ENCODE peak calls at places on chromosomes 3 and 15, in nine cellular contexts. I, R, H, L, U, D, K, Z and G are unnamed samples.

GRCh38 chr3:33218072-33218445 is 551 bp downstream of the SUSD5 start:
- DNase-seq in L (no peak), H (no peak), K (no peak), Z (no peak), D (no peak), R (no peak), U (no peak), I (no peak), G (no peak)

GRCh38 chr3:90062631-90063200 is 955.3 kb downstream of the EPHA3 start:
- DNase-seq in R (no peak), K (no peak), L (no peak), H (no peak), D (no peak), U (no peak), I (no peak), Z (no peak), G (no peak)

GRCh38 chr3:37148208-37148607 is 26.2 kb downstream of the LRRFIP2 start:
- DNase-seq in I (no peak), Z (no peak), L (no peak), D (no peak), U (no peak), K (no peak), H (no peak), R (no peak), G (no peak)

GRCh38 chr15:62934236-62934971 is 108.1 kb upstream of the TPM1 start:
- DNase-seq in R (no peak), Z (no peak), K (no peak), L (no peak), I (no peak), H (no peak), U (peak), D (no peak), G (no peak)

GRCh38 chr3:72086051-72086711 is 301.2 kb upstream of the PROK2 start:
- DNase-seq in Z (no peak), U (no peak), H (no peak), I (no peak), K (peak), L (no peak), R (no peak), D (no peak), G (no peak)

GRCh38 chr15:89342840-89343239 is 8.2 kb upstream of the POLG start:
- DNase-seq in D (no peak), K (no peak), L (no peak), Z (no peak), I (no peak), R (no peak), U (no peak), H (no peak), G (no peak)

GRCh38 chr15:45320581-45320980 is 57.8 kb downstream of the GATM start:
- DNase-seq in L (no peak), D (no peak), I (peak), Z (no peak), R (no peak), K (no peak), H (no peak), U (no peak), G (no peak)

GRCh38 chr3:29026301-29026700 is 254.6 kb upstream of the RBMS3 start:
- DNase-seq in Z (no peak), L (no peak), D (no peak), R (no peak), H (no peak), I (no peak), K (no peak), U (peak), G (no peak)

GRCh38 chr15:69222002-69222474 is 61.6 kb downstream of the GLCE start:
- DNase-seq in U (no peak), K (no peak), R (no peak), L (no peak), H (no peak), Z (no peak), D (no peak), I (no peak), G (no peak)

GRCh38 chr3:10357592-10358308 is 36.8 kb upstream of the SEC13 start:
- DNase-seq in L (no peak), I (peak), U (peak), K (peak), Z (peak), D (peak), R (no peak), H (no peak), G (no peak)

GRCh38 chr3:113272369-113272748 is 61.0 kb downstream of the BOC start:
- DNase-seq in H (no peak), I (no peak), L (no peak), K (no peak), D (no peak), U (no peak), Z (no peak), R (no peak), G (no peak)

GRCh38 chr3:16908408-16908807 is 23.7 kb downstream of the PLCL2 start:
- DNase-seq in L (no peak), R (no peak), D (no peak), U (no peak), Z (no peak), K (no peak), H (no peak), I (no peak), G (no peak)

GRCh38 chr3:197518794-197519451 is 36.8 kb downstream of the BDH1 start:
- DNase-seq in K (no peak), D (no peak), I (no peak), U (peak), Z (no peak), H (no peak), R (no peak), L (no peak), G (no peak)

DNA sequence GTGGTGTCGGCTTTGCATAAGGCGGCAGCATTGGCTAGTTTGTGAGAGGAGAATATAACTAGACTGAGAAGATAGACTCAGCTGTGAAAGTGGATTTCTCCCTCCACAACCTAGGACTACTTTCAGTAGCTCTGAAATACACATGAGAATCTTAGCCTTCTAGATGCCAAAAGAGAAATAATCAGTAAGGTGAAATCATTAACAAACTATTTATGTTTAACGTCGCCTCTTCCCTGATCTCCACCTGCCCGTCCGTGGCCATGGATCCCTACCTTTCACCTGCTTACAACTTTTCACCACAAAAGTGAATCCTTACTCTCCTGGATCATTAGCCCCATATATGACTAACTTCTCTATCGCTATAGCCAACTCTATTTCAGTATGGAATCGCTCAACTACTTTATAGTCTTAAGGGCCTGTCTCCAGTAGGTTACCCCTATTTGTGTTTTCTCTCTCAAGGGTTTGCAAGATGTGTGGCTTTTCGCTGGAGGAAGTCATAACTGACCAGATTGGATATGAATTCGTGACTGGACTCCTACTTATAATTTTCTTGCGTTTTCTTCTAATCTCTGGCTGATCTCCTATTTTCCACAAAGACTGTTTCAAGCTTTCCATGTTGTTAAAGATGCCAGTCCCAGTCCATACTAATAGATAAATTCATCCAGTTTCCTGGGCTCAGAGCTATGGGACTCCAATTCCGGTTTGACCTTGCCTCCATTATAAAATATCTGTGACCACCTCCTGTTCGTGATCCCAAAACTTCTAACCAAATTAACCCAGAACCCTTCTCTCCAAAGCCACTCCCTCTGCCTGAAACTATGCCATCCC is 1.1 kb upstream of the STAG1 start:
- DNase-seq in D (no peak), L (no peak), R (no peak), K (no peak), I (no peak), Z (no peak), U (peak), H (no peak), G (no peak)
- TF ChIP-seq CTCF in D (no peak), L (peak), R (no peak), K (no peak), I (no peak), Z (peak), U (no peak), H (no peak), G (no peak)

GRCh38 chr3:43879166-43879565 is 188.4 kb downstream of the ABHD5 start:
- DNase-seq in U (peak), R (no peak), H (no peak), D (no peak), L (no peak), I (peak), K (no peak), Z (no peak), G (peak)
- TF ChIP-seq CTCF in U (peak), R (no peak), H (no peak), D (peak), L (peak), I (no peak), K (peak), Z (no peak), G (peak)

GRCh38 chr15:84108725-84109124 is 126.8 kb upstream of the GOLGA6L4 start:
- DNase-seq in H (no peak), K (peak), R (no peak), D (peak), Z (no peak), U (no peak), L (no peak), I (no peak), G (no peak)

GRCh38 chr15:84112025-84112424 is 123.5 kb upstream of the GOLGA6L4 start:
- DNase-seq in R (no peak), K (peak), H (no peak), U (no peak), L (no peak), I (no peak), D (peak), Z (no peak), G (no peak)

DNA sequence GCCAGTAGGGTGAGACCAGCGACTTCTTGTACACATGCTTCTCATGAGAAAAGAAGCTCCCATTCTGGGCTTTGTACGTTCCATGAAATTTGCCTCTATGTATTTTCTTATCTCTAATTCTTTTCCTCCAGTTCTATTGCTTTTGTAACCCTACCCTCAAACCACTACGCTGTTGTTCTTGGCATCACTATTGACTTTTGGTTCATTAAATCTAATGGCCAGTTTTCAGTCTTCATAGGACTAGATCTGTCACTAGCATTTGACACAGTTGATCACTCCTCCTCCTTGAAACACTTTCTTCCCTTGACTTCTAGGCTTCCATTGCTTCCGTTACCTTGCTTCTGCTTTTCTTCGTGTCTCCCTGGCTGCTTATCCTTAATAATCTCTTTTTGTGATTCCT is 121.7 kb upstream of the GOLGA6L4 start:
- DNase-seq in Z (no peak), I (no peak), L (no peak), H (no peak), D (no peak), U (no peak), R (no peak), K (no peak), G (no peak)
- TF ChIP-seq CTCF in Z (no peak), I (no peak), L (no peak), H (no peak), D (no peak), U (no peak), R (no peak), K (no peak), G (no peak)

DNA sequence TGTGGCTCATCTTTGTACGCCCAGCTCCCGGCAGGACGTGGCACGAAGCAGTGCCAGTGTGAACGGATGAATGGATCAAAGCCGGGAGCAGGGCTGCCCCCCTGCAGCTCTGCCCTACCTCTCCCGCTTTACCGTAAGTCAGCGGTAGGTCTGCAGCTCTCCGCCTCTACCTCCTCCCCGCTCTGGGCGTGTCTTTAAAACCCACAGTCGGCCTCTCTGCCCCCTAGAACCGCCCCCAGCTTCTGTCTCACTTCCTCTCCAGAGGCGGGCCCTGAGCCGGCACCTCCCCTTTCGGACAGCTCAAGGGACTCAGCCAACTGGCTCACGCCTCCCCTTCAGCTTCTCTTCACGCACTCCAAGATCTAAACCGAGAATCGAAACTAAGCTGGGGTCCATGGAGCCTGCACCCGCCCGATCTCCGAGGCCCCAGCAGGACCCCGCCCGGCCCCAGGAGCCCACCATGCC is at the start of gene PML:
- DNase-seq in R (peak), D (peak), K (peak), Z (peak), L (peak), I (peak), H (peak), U (peak), G (peak)
- TF ChIP-seq CTCF in R (no peak), D (no peak), K (no peak), Z (no peak), L (peak), I (no peak), H (no peak), U (no peak), G (no peak)

DNA sequence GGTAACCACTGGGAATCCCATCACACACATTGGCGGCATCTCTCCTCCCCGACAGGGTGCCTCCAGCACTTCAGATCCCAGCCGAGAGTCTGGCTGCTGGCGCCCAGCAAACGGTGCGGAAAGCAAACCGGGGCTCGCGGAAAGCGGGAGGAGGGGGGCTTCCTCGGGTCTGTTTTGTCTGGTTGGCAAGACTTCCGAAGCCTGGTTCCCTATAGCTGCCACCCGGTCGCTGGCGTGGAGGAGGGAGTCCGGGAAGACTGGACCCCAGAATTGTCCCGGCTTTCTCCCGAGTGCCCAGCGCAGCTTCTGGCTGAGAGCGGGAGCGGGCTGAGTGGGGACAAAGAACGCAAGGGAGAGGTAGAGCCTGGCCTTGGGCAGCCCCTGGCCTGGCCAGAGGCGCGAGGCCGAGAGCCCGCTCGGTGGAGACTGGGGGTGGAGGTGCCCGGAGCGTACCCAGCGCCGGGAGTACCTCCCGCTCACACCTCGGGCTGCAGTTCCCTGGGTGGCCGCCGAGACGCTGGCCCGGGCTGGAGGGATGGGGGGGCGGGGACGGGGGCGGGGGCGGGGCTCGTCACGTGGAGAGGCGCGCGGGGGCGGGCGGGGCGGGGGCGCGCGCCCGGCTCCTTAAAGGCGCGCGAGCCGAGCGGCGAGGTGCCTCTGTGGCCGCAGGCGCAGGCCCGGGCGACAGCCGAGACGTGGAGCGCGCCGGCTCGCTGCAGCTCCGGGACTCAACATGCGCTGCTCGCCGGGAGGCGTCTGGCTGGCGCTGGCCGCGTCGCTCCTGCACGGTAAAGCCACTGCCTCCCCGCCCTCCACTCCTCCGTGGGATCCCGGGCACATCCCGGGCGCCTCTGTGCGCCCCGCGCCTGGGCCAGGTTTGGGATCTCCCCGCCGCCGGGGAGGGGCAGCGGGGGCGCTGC is at the start of gene CHRNA7:
- DNase-seq in H (no peak), Z (no peak), I (peak), L (peak), K (peak), R (peak), D (no peak), U (peak), G (peak)
- TF ChIP-seq CTCF in H (peak), Z (peak), I (peak), L (peak), K (peak), R (peak), D (no peak), U (peak), G (no peak)

GRCh38 chr3:46076606-46077005 is 49.3 kb upstream of the XCR1 start:
- DNase-seq in H (no peak), L (no peak), R (no peak), Z (no peak), D (no peak), K (peak), U (peak), I (no peak), G (no peak)
- TF ChIP-seq CTCF in H (no peak), L (no peak), R (peak), Z (peak), D (peak), K (peak), U (no peak), I (no peak), G (peak)

GRCh38 chr3:107753494-107753893 is 230.7 kb downstream of the BBX start:
- DNase-seq in U (peak), K (peak), L (no peak), H (peak), D (peak), Z (no peak), R (no peak), I (peak), G (no peak)
- TF ChIP-seq CTCF in U (peak), K (peak), L (peak), H (peak), D (peak), Z (peak), R (peak), I (no peak), G (peak)

DNA sequence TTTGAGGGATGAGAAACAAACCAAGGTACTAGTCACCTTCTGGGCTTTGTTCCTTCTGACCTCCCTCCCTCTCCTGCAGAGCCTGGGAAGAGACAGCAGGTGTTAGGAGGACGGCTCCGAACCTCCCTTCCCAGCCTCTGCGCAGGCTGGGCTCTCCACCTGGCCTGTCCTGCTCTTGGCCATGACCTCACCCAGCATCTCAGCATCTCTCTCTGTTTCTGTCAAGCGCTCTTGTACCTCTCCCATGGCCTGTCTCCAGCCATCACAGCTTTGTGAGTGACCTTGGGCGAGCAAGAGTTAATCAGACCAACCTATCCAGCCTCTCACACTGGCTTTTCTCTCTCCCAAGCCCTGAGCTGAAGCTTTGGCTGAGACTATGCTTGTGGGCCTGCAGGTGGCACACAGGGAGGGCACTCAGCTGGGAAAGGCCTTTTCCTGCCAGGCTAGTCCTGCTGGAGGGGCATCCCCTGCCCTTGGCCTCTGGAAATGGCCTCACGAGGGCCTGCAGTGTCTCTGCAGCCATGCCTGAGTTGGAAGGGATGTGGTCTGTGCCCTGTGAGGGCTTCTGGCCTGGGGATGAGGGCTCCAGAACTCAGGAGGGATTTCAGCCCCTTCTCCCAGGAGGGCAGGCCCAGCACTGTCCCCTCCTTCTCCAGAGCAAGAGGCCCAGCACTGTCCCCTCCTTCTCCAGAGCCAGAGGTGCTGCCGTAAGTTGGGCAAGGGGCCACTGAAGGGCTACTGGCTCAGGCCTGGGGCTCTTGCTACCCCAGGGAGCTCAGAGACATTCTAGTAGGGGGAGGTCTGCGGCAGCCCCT is 2.1 kb downstream of the CHST13 start:
- DNase-seq in L (no peak), H (no peak), D (no peak), Z (no peak), K (no peak), U (no peak), R (no peak), I (no peak), G (no peak)
- TF ChIP-seq CTCF in L (no peak), H (no peak), D (no peak), Z (no peak), K (no peak), U (no peak), R (no peak), I (no peak), G (no peak)